ENCODE peak calls at places on chromosomes 11 and 22, in four cellular contexts. Z is left ventricle myocardium inferior, L is brain microvascular endothelial cell, Q is fibroblast of mammary gland. R is an unnamed sample.

GRCh38 chr22:27461470-27461869 is 340.1 kb downstream of the MN1 start:
- DNase-seq in Z (no peak), L (peak; percentile 86), Q (peak; percentile 77), R (peak; percentile 59)

GRCh38 chr22:26558246-26558895 is 31.6 kb downstream of the TPST2 start:
- DNase-seq in Z (no peak), L (peak; percentile 64), Q (peak; percentile 26), R (no peak)

GRCh38 chr11:26442131-26442530 is 110.2 kb downstream of the ANO3 start:
- DNase-seq in Z (no peak), L (peak; percentile 1), Q (peak; percentile 95), R (no peak)

GRCh38 chr11:69594481-69594880 is 46.5 kb upstream of the CCND1 start:
- DNase-seq in Z (no peak), L (no peak), Q (no peak), R (no peak)

GRCh38 chr11:70569996-70570692 is 171.8 kb downstream of the CTTN start:
- DNase-seq in Z (no peak), L (no peak), Q (no peak), R (peak; percentile 35)

GRCh38 chr11:79439893-79440450 is 858 bp downstream of the TENM4 start:
- DNase-seq in Z (peak; percentile 28), L (no peak), Q (no peak), R (no peak)

GRCh38 chr22:37262346-37262745 is 18.3 kb upstream of the RAC2 start:
- DNase-seq in Z (no peak), L (no peak), Q (no peak), R (no peak)

GRCh38 chr11:33790088-33790487 is 15.8 kb upstream of the FBXO3 start:
- DNase-seq in Z (no peak), L (no peak), Q (no peak), R (peak; percentile 21)

GRCh38 chr11:95835768-95836488 is 45.6 kb downstream of the CEP57 start:
- DNase-seq in Z (peak; percentile 22), L (peak; percentile 90), Q (peak; percentile 90), R (peak; percentile 91)

GRCh38 chr22:37220543-37220968 is 8.3 kb upstream of the SSTR3 start:
- DNase-seq in Z (no peak), L (no peak), Q (no peak), R (no peak)

GRCh38 chr22:35547993-35548761 is 7.5 kb downstream of the RASD2 start:
- DNase-seq in Z (no peak), L (no peak), Q (no peak), R (no peak)

GRCh38 chr22:20141186-20142077 is 9.4 kb downstream of the CCDC188 start:
- DNase-seq in Z (no peak), L (peak; percentile 48), Q (peak; percentile 70), R (no peak)

GRCh38 chr11:34732831-34733230 is 111.9 kb downstream of the EHF start:
- DNase-seq in Z (no peak), L (no peak), Q (no peak), R (no peak)

GRCh38 chr22:37496651-37497599 is 10.7 kb upstream of the MFNG start:
- DNase-seq in Z (no peak), L (peak; percentile 76), Q (peak; percentile 91), R (peak; percentile 44)

GRCh38 chr11:125626381-125626950 is 1.5 kb downstream of the CHEK1 start:
- DNase-seq in Z (no peak), L (no peak), Q (no peak), R (no peak)

GRCh38 chr11:102924851-102925380 is 30.6 kb downstream of the MMP13 start:
- DNase-seq in Z (no peak), L (no peak), Q (no peak), R (no peak)

GRCh38 chr11:122101625-122102291 is 14.3 kb downstream of the BLID start:
- DNase-seq in Z (peak; percentile 50), L (peak; percentile 74), Q (peak; percentile 89), R (peak; percentile 73)

GRCh38 chr22:31096637-31097274 is 10.6 kb downstream of the SELENOM start:
- DNase-seq in Z (no peak), L (no peak), Q (no peak), R (no peak)

GRCh38 chr11:88508808-88509581 is 171.5 kb upstream of the CTSC start:
- DNase-seq in Z (peak; percentile 18), L (no peak), Q (peak; percentile 22), R (no peak)

GRCh38 chr11:59607703-59608454 is 7.7 kb downstream of the OSBP start:
- DNase-seq in Z (no peak), L (no peak), Q (no peak), R (no peak)

GRCh38 chr22:48086246-48086645 is 1323.8 kb downstream of the TBC1D22A start:
- DNase-seq in Z (no peak), L (no peak), Q (no peak), R (no peak)

GRCh38 chr22:48084749-48085090 is 1322.3 kb downstream of the TBC1D22A start:
- DNase-seq in Z (no peak), L (no peak), Q (no peak), R (no peak)

GRCh38 chr22:48083502-48083901 is 1321.1 kb downstream of the TBC1D22A start:
- DNase-seq in Z (no peak), L (no peak), Q (no peak), R (no peak)

GRCh38 chr22:48082284-48082683 is 1319.8 kb downstream of the TBC1D22A start:
- DNase-seq in Z (no peak), L (no peak), Q (no peak), R (no peak)

GRCh38 chr22:48084041-48084748 is 1321.7 kb downstream of the TBC1D22A start:
- DNase-seq in Z (no peak), L (no peak), Q (no peak), R (no peak)
- H3K4me3 ChIP-seq in Z (no peak overlapping the region), L (no peak overlapping the region), Q (no peak overlapping the region), R (no peak overlapping the region)

GRCh38 chr11:57599381-57599780 is 1.9 kb downstream of the SERPING1 start:
- DNase-seq in Z (no peak), L (no peak), Q (peak; percentile 11), R (no peak)
- H3K4me3 ChIP-seq in Z (peak overlapping the region; percentile 70), L (no peak overlapping the region), Q (peak overlapping the region; percentile 57), R (no peak overlapping the region)

DNA sequence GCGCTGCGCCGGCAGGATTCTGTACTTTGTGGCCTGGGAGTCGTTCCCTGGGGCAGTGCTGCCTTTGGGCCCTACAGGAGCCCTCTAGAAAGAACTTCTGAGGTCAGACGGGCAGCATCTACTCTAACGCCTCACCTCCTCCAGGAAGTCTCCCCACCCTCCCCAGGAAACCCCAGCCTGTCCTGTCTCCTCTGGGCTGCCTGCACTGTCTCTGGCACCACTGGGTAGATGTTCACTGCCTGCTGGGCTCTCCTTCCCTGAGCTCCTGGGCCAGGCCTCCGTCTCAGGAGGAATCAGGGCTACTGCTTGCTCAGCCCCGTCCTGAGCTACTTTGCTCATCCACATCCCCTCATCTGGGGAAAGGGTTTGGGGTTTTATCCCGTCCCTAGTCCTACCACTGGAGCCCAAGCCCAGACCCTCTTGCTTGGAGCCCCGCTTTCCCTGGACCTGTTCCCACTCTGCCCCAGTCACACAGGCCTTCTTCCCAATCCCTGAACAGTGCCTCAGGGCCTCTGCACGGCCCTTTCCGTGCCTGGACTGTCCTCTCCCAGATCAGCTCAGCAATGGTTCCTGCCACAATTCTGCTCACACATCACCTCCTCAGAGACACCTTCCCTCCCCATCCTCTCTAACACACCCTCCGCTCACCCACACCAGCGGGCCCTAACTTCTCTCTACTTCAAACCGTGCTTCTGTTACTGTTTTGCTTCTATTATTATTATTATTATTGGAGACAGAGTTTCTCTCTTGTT is 11.3 kb upstream of the TREH start:
- DNase-seq in Z (no peak), L (no peak), Q (no peak), R (no peak)
- H3K4me3 ChIP-seq in Z (peak overlapping the region; percentile 62), L (no peak overlapping the region), Q (no peak overlapping the region), R (no peak overlapping the region)

DNA sequence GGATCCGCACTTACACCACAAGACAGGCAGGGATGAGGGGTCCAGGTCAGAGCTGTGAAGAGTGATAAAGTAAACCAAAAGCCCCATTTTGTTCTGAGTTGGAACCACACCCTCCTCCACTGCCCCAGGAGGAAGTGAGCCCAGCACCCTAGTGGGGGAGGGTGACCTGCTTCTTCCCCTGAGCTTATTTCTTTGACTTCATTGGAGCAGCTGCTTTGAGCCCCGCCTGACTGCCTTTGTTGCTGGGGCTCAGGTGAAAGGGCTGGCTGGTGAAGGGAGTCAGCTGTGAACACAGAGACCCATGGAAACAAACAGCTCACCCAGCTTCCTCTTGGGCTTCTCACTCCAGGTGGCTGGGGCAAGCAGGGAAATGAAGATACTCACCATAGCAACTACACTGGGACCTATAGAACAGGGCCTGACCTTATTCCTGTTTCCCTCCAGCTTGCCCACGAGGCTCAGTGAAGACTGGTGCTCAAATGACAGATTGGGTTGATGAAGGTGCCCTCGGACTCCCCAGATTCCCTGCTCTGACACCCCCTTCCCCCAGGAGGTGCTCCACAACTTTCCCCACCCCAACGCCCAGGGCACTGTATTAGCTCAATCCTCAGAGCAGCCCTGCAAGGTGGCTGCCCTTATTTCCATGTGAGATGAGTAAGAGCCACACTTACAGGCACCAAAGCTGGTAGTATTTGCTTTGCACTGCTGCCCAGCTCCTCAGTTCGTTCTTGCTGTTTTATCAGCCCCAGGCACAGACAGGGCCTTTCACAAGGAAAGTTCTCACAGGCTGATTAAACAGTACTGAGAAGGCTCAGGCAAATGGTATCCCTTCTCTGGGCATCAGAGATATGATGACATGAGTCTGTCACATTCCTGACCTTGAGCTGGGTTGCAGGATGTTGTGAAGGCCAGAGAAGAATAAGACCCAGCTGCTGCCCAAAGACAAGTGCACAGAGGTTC is 2.4 kb downstream of the UCP2 start:
- DNase-seq in Z (no peak), L (no peak), Q (no peak), R (no peak)
- H3K4me3 ChIP-seq in Z (peak overlapping the region; percentile 81), L (no peak overlapping the region), Q (no peak overlapping the region), R (no peak overlapping the region)

DNA sequence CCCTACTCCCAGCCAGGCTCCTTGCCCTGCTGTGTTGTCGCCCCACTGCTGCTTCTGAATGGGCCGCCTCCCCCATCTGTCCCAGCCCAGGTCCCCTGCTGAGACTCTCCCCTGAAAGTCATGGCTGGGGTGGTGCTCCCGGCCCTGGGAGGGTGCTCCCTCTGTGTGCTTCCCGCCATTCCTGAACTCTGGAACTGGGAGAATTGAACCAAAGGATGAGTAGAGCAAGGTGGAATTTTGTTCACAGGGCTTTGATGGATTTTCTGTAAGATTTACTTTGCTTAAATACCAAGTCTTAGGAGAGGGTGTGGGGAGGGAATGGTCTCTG is 402 bp downstream of the APOBEC3G start:
- DNase-seq in Z (no peak), L (no peak), Q (no peak), R (no peak)
- H3K4me3 ChIP-seq in Z (peak overlapping the region; percentile 71), L (peak overlapping the region; percentile 42), Q (peak overlapping the region; percentile 43), R (no peak overlapping the region)

DNA sequence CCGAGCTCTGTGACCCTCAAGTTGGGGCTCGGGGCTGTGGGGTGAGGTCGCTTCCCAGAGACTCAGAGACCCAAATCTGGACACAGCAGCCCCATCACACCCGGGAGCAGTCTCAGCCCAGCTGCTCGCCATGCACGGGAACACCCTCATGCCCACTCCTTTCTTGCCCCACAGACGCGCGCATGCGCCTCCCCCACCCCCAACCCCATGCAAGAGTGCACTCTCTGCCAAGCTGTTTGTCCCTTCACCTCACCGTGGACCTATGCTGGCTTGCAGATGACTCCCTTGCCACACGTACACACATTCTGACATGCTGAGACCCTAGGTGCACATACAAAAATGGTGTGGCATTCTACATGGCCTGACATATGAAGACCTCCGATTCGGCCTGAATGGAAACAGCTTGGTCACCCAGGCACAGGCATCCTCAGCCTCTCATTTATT is 500 bp upstream of the CD248 start:
- DNase-seq in Z (peak; percentile 67), L (peak; percentile 36), Q (peak; percentile 61), R (peak; percentile 73)
- H3K4me3 ChIP-seq in Z (peak overlapping the region; percentile 73), L (peak overlapping the region; percentile 12), Q (no peak overlapping the region), R (peak overlapping the region; percentile 47)

DNA sequence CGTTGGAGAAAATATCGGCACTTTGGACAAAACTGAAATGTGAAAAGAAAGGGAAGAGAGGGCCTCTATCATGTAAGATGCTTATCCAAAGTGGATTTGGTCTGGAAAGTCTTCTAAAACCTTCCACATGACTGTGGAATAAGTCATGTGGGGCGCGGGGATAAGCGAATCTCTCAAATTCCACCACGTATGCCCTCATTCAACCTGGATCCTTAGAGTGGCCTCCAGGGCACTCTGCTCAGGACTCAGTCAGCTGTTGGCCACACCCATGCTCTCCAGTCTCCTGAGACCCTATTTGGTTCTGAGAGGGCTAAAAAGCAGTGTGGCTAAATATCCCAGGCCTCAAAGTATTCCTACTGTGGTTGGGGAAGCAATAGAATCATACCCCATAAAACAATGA is 2.0 kb upstream of the TIMP3 start:
- DNase-seq in Z (no peak), L (no peak), Q (no peak), R (no peak)
- H3K4me3 ChIP-seq in Z (no peak overlapping the region), L (no peak overlapping the region), Q (no peak overlapping the region), R (no peak overlapping the region)

R was measured in SJCRH30.